ENCODE peak calls at places on chromosomes 1 and 21, in nine cellular contexts. One of them, this sample, is unnamed.

GRCh38 chr1:40690919-40691537 is 476 bp upstream of the NFYC start:
- DNase-seq in fibroblast of lung: no peak
- DNase-seq in IMR-90: no peak
- DNase-seq in heart left ventricle: no peak
- DNase-seq in prostate gland: no peak
- DNase-seq in esophagus muscularis mucosa: no peak
- DNase-seq in colonic mucosa: no peak
- DNase-seq in H9: no peak
- DNase-seq in MM.1S: no peak
- DNase-seq in this sample: no peak

GRCh38 chr1:40182956-40183710 is 21.9 kb downstream of the RLF start:
- DNase-seq in fibroblast of lung: peak; percentile 38
- DNase-seq in IMR-90: peak; percentile 45
- DNase-seq in heart left ventricle: no peak
- DNase-seq in prostate gland: no peak
- DNase-seq in esophagus muscularis mucosa: no peak
- DNase-seq in colonic mucosa: no peak
- DNase-seq in H9: no peak
- DNase-seq in MM.1S: no peak
- DNase-seq in this sample: peak; percentile 40

GRCh38 chr1:59266927-59267293 is 30.0 kb upstream of the FGGY start:
- DNase-seq in fibroblast of lung: no peak
- DNase-seq in IMR-90: no peak
- DNase-seq in heart left ventricle: no peak
- DNase-seq in prostate gland: no peak
- DNase-seq in esophagus muscularis mucosa: no peak
- DNase-seq in colonic mucosa: no peak
- DNase-seq in H9: no peak
- DNase-seq in MM.1S: no peak
- DNase-seq in this sample: no peak

GRCh38 chr1:89695847-89696246 is 62.9 kb downstream of the LRRC8C start:
- DNase-seq in fibroblast of lung: no peak
- DNase-seq in IMR-90: no peak
- DNase-seq in heart left ventricle: no peak
- DNase-seq in prostate gland: no peak
- DNase-seq in esophagus muscularis mucosa: no peak
- DNase-seq in colonic mucosa: no peak
- DNase-seq in H9: no peak
- DNase-seq in MM.1S: no peak
- DNase-seq in this sample: no peak

GRCh38 chr21:32727478-32727727 is 410 bp downstream of the SYNJ1 start:
- DNase-seq in fibroblast of lung: no peak
- DNase-seq in IMR-90: no peak
- DNase-seq in heart left ventricle: no peak
- DNase-seq in prostate gland: peak; percentile 13
- DNase-seq in esophagus muscularis mucosa: no peak
- DNase-seq in colonic mucosa: no peak
- DNase-seq in H9: no peak
- DNase-seq in MM.1S: no peak
- DNase-seq in this sample: no peak

GRCh38 chr21:35563885-35564451 is 496.4 kb downstream of the SETD4 start:
- DNase-seq in fibroblast of lung: peak; percentile 98
- DNase-seq in IMR-90: peak; percentile 91
- DNase-seq in heart left ventricle: peak; percentile 81
- DNase-seq in prostate gland: no peak
- DNase-seq in esophagus muscularis mucosa: no peak
- DNase-seq in colonic mucosa: peak; percentile 22
- DNase-seq in H9: no peak
- DNase-seq in MM.1S: no peak
- DNase-seq in this sample: no peak

GRCh38 chr1:77546890-77547289 is 135.6 kb downstream of the ZZZ3 start:
- DNase-seq in fibroblast of lung: no peak
- DNase-seq in IMR-90: no peak
- DNase-seq in heart left ventricle: no peak
- DNase-seq in prostate gland: no peak
- DNase-seq in esophagus muscularis mucosa: no peak
- DNase-seq in colonic mucosa: no peak
- DNase-seq in H9: no peak
- DNase-seq in MM.1S: no peak
- DNase-seq in this sample: no peak

GRCh38 chr1:20322825-20323612 is 32.3 kb downstream of the VWA5B1 start:
- DNase-seq in fibroblast of lung: peak; percentile 92
- DNase-seq in IMR-90: peak; percentile 82
- DNase-seq in heart left ventricle: no peak
- DNase-seq in prostate gland: no peak
- DNase-seq in esophagus muscularis mucosa: no peak
- DNase-seq in colonic mucosa: no peak
- DNase-seq in H9: no peak
- DNase-seq in MM.1S: no peak
- DNase-seq in this sample: peak; percentile 27

GRCh38 chr1:234856719-234857310 is 246.8 kb upstream of the IRF2BP2 start:
- DNase-seq in fibroblast of lung: no peak
- DNase-seq in IMR-90: no peak
- DNase-seq in heart left ventricle: peak; percentile 60
- DNase-seq in prostate gland: no peak
- DNase-seq in esophagus muscularis mucosa: no peak
- DNase-seq in colonic mucosa: no peak
- DNase-seq in H9: no peak
- DNase-seq in MM.1S: no peak
- DNase-seq in this sample: no peak

GRCh38 chr1:35557118-35557610 is at the start of gene KIAA0319L:
- DNase-seq in fibroblast of lung: no peak
- DNase-seq in IMR-90: peak; percentile 37
- DNase-seq in heart left ventricle: peak; percentile 94
- DNase-seq in prostate gland: peak; percentile 86
- DNase-seq in esophagus muscularis mucosa: no peak
- DNase-seq in colonic mucosa: peak; percentile 91
- DNase-seq in H9: peak; percentile 93
- DNase-seq in MM.1S: peak; percentile 80
- DNase-seq in this sample: no peak

GRCh38 chr1:1901641-1902294 is 10.9 kb upstream of the GNB1 start:
- DNase-seq in fibroblast of lung: no peak
- DNase-seq in IMR-90: no peak
- DNase-seq in heart left ventricle: no peak
- DNase-seq in prostate gland: no peak
- DNase-seq in esophagus muscularis mucosa: no peak
- DNase-seq in colonic mucosa: no peak
- DNase-seq in H9: peak; percentile 26
- DNase-seq in MM.1S: no peak
- DNase-seq in this sample: no peak

GRCh38 chr1:212718499-212718898 is 18.9 kb upstream of the BATF3 start:
- DNase-seq in fibroblast of lung: no peak
- DNase-seq in IMR-90: peak; percentile 43
- DNase-seq in heart left ventricle: no peak
- DNase-seq in prostate gland: no peak
- DNase-seq in esophagus muscularis mucosa: no peak
- DNase-seq in colonic mucosa: no peak
- DNase-seq in H9: no peak
- DNase-seq in MM.1S: no peak
- DNase-seq in this sample: no peak

GRCh38 chr21:37032877-37033471 is 26.5 kb downstream of the RIPPLY3 start:
- DNase-seq in fibroblast of lung: peak; percentile 78
- DNase-seq in IMR-90: peak; percentile 81
- DNase-seq in heart left ventricle: no peak
- DNase-seq in prostate gland: no peak
- DNase-seq in esophagus muscularis mucosa: no peak
- DNase-seq in colonic mucosa: no peak
- DNase-seq in H9: no peak
- DNase-seq in MM.1S: no peak
- DNase-seq in this sample: peak; percentile 78

GRCh38 chr21:17343055-17343454 is 169.8 kb upstream of the CXADR start:
- DNase-seq in fibroblast of lung: peak; percentile 3
- DNase-seq in IMR-90: peak; percentile 13
- DNase-seq in heart left ventricle: no peak
- DNase-seq in prostate gland: no peak
- DNase-seq in esophagus muscularis mucosa: no peak
- DNase-seq in colonic mucosa: no peak
- DNase-seq in H9: no peak
- DNase-seq in MM.1S: peak; percentile 71
- DNase-seq in this sample: peak; percentile 8

GRCh38 chr1:202268817-202269216 is 72.9 kb downstream of the UBE2T start:
- DNase-seq in fibroblast of lung: no peak
- DNase-seq in IMR-90: no peak
- DNase-seq in heart left ventricle: no peak
- DNase-seq in prostate gland: no peak
- DNase-seq in esophagus muscularis mucosa: no peak
- DNase-seq in colonic mucosa: no peak
- DNase-seq in H9: peak; percentile 3
- DNase-seq in MM.1S: no peak
- DNase-seq in this sample: no peak
- H3K27me3 ChIP-seq in fibroblast of lung: peaks cover 43% of the 10 kb centered on the region
- H3K27me3 ChIP-seq in IMR-90: peaks cover 83% of the 10 kb centered on the region
- H3K27me3 ChIP-seq in heart left ventricle: no peaks in the 10 kb centered on the region
- H3K27me3 ChIP-seq in prostate gland: no peaks in the 10 kb centered on the region
- H3K27me3 ChIP-seq in esophagus muscularis mucosa: no peaks in the 10 kb centered on the region
- H3K27me3 ChIP-seq in colonic mucosa: no peaks in the 10 kb centered on the region
- H3K27me3 ChIP-seq in H9: no peaks in the 10 kb centered on the region
- H3K27me3 ChIP-seq in MM.1S: peaks cover 53% of the 10 kb centered on the region
- H3K27me3 ChIP-seq in this sample: peaks cover 8% of the 10 kb centered on the region

DNA sequence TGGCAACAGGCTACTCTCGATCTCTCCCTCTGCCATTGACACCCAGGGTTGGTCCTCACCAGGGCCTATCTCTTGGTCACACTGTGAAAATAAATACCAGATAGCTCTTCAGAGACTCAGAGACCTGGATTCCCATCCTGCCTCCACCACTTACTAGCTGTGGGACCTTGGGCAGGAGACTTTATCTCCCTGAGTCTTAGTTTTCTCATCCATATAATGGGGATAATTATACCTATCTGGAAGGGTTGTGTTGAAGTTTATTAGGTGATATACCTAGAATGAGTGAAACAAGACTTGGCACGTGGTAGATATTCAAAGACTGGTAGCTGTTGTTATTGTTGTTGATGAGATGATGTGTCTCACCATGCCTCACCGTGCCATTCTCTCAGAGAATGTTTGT is 7.4 kb downstream of the DMBX1 start:
- DNase-seq in fibroblast of lung: no peak
- DNase-seq in IMR-90: no peak
- DNase-seq in heart left ventricle: no peak
- DNase-seq in prostate gland: no peak
- DNase-seq in esophagus muscularis mucosa: no peak
- DNase-seq in colonic mucosa: no peak
- DNase-seq in H9: no peak
- DNase-seq in MM.1S: no peak
- DNase-seq in this sample: no peak
- H3K27me3 ChIP-seq in fibroblast of lung: peaks cover 21% of the 10 kb centered on the region
- H3K27me3 ChIP-seq in IMR-90: peaks cover 77% of the 10 kb centered on the region
- H3K27me3 ChIP-seq in heart left ventricle: peaks cover 9% of the 10 kb centered on the region
- H3K27me3 ChIP-seq in prostate gland: peaks cover 6% of the 10 kb centered on the region
- H3K27me3 ChIP-seq in esophagus muscularis mucosa: peaks cover 26% of the 10 kb centered on the region
- H3K27me3 ChIP-seq in colonic mucosa: peaks cover 28% of the 10 kb centered on the region
- H3K27me3 ChIP-seq in H9: peaks cover 34% of the 10 kb centered on the region
- H3K27me3 ChIP-seq in MM.1S: peaks cover 39% of the 10 kb centered on the region
- H3K27me3 ChIP-seq in this sample: peaks cover 16% of the 10 kb centered on the region

DNA sequence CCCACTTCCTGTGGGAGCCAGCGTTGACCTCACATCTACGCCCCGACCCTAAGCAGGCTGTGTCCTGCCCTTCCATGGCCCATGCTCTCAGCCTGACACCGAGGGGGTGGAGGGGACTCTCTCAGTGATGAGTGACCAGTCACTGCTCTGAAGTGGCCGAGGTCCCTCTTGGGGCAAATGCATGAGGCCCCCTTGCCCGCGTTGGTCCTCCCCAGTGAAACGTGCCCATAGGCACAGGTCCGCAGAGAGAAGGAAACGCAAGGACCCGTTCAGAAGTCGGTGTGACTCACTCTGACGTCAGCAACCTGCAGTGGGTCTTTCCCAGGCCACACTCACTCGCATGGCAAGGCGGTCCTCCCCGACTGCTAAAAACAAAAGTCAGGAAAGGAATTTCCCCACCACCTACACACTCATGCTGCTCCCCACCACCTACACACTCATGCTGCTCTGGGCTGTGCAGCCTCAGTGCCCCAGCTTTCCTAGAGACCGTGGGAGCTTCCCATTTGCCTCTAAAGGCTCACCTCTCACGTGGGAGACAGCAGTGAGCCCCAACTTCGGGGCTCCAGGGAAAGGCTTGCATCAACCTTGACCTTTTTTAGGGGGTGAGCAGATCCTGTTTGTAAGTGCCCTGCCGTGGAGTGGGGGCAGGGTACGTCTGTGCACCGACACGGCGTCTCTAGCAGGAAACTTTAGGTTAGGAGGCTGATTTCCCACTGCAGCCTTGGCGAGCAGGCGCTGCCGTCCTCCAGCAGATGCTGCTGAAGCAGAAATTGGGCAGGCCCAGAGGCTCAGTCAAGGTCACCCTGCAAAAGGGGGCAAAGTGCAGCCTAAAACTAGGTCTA is 11.4 kb downstream of the UBASH3A start:
- DNase-seq in fibroblast of lung: peak; percentile 79
- DNase-seq in IMR-90: peak; percentile 78
- DNase-seq in heart left ventricle: no peak
- DNase-seq in prostate gland: no peak
- DNase-seq in esophagus muscularis mucosa: no peak
- DNase-seq in colonic mucosa: no peak
- DNase-seq in H9: no peak
- DNase-seq in MM.1S: no peak
- DNase-seq in this sample: peak; percentile 83
- H3K27me3 ChIP-seq in fibroblast of lung: peaks cover 3% of the 10 kb centered on the region
- H3K27me3 ChIP-seq in IMR-90: peaks cover 19% of the 10 kb centered on the region
- H3K27me3 ChIP-seq in heart left ventricle: no peaks in the 10 kb centered on the region
- H3K27me3 ChIP-seq in prostate gland: no peaks in the 10 kb centered on the region
- H3K27me3 ChIP-seq in esophagus muscularis mucosa: no peaks in the 10 kb centered on the region
- H3K27me3 ChIP-seq in colonic mucosa: no peaks in the 10 kb centered on the region
- H3K27me3 ChIP-seq in H9: no peaks in the 10 kb centered on the region
- H3K27me3 ChIP-seq in MM.1S: peaks cover 94% of the 10 kb centered on the region
- H3K27me3 ChIP-seq in this sample: peaks cover 4% of the 10 kb centered on the region

GRCh38 chr1:214583824-214584554 is 19.0 kb upstream of the CENPF start:
- DNase-seq in fibroblast of lung: no peak
- DNase-seq in IMR-90: no peak
- DNase-seq in heart left ventricle: no peak
- DNase-seq in prostate gland: no peak
- DNase-seq in esophagus muscularis mucosa: no peak
- DNase-seq in colonic mucosa: no peak
- DNase-seq in H9: no peak
- DNase-seq in MM.1S: no peak
- DNase-seq in this sample: no peak

GRCh38 chr1:214587165-214587564 is 15.8 kb upstream of the CENPF start:
- DNase-seq in fibroblast of lung: no peak
- DNase-seq in IMR-90: no peak
- DNase-seq in heart left ventricle: no peak
- DNase-seq in prostate gland: no peak
- DNase-seq in esophagus muscularis mucosa: no peak
- DNase-seq in colonic mucosa: no peak
- DNase-seq in H9: no peak
- DNase-seq in MM.1S: no peak
- DNase-seq in this sample: no peak

GRCh38 chr1:214588963-214589597 is 13.9 kb upstream of the CENPF start:
- DNase-seq in fibroblast of lung: peak; percentile 56
- DNase-seq in IMR-90: peak; percentile 38
- DNase-seq in heart left ventricle: no peak
- DNase-seq in prostate gland: no peak
- DNase-seq in esophagus muscularis mucosa: no peak
- DNase-seq in colonic mucosa: no peak
- DNase-seq in H9: no peak
- DNase-seq in MM.1S: no peak
- DNase-seq in this sample: peak; percentile 36

GRCh38 chr1:214584805-214585766 is 17.9 kb upstream of the CENPF start:
- DNase-seq in fibroblast of lung: peak; percentile 69
- DNase-seq in IMR-90: peak; percentile 73
- DNase-seq in heart left ventricle: no peak
- DNase-seq in prostate gland: no peak
- DNase-seq in esophagus muscularis mucosa: no peak
- DNase-seq in colonic mucosa: no peak
- DNase-seq in H9: no peak
- DNase-seq in MM.1S: peak; percentile 69
- DNase-seq in this sample: peak; percentile 80

GRCh38 chr1:214586621-214587020 is 16.4 kb upstream of the CENPF start:
- DNase-seq in fibroblast of lung: no peak
- DNase-seq in IMR-90: no peak
- DNase-seq in heart left ventricle: no peak
- DNase-seq in prostate gland: no peak
- DNase-seq in esophagus muscularis mucosa: no peak
- DNase-seq in colonic mucosa: no peak
- DNase-seq in H9: no peak
- DNase-seq in MM.1S: no peak
- DNase-seq in this sample: no peak
- H3K27me3 ChIP-seq in fibroblast of lung: no peaks in the 10 kb centered on the region
- H3K27me3 ChIP-seq in IMR-90: peaks cover 1% of the 10 kb centered on the region
- H3K27me3 ChIP-seq in heart left ventricle: no peaks in the 10 kb centered on the region
- H3K27me3 ChIP-seq in prostate gland: no peaks in the 10 kb centered on the region
- H3K27me3 ChIP-seq in esophagus muscularis mucosa: no peaks in the 10 kb centered on the region
- H3K27me3 ChIP-seq in colonic mucosa: no peaks in the 10 kb centered on the region
- H3K27me3 ChIP-seq in H9: no peaks in the 10 kb centered on the region
- H3K27me3 ChIP-seq in MM.1S: no peaks in the 10 kb centered on the region
- H3K27me3 ChIP-seq in this sample: no peaks in the 10 kb centered on the region

This sample was measured in bronchial epithelial cell.